ENCODE peak calls at places on chromosomes 6 and 20, in five cellular contexts. O, M, C, Z and S are unnamed samples.

GRCh38 chr6:111239455-111239854 is 152.2 kb downstream of the SLC16A10 start:
- DNase-seq in O (no peak), M (no peak), C (no peak), Z (no peak), S (no peak)

GRCh38 chr6:134318396-134319281 is 727 bp upstream of the SGK1 start:
- DNase-seq in O (no peak), M (no peak), C (no peak), Z (no peak), S (no peak)

GRCh38 chr20:44494266-44494665 is 18.6 kb downstream of the TTPAL start:
- DNase-seq in O (no peak), M (no peak), C (no peak), Z (no peak), S (no peak)

GRCh38 chr6:16776394-16777017 is 15.2 kb upstream of the ATXN1 start:
- DNase-seq in O (no peak), M (no peak), C (no peak), Z (no peak), S (no peak)

GRCh38 chr6:52725530-52726192 is 37.6 kb downstream of the GSTA2 start:
- DNase-seq in O (no peak), M (no peak), C (no peak), Z (no peak), S (no peak)

GRCh38 chr6:4564746-4565145 is 211.5 kb upstream of the CDYL start:
- DNase-seq in O (no peak), M (peak), C (no peak), Z (no peak), S (no peak)

GRCh38 chr6:53565886-53566285 is 21.0 kb upstream of the GCLC start:
- DNase-seq in O (no peak), M (no peak), C (peak), Z (no peak), S (no peak)

GRCh38 chr20:58131581-58132142 is 96.8 kb downstream of the ANKRD60 start:
- DNase-seq in O (no peak), M (peak), C (no peak), Z (no peak), S (no peak)

GRCh38 chr20:17841751-17842191 is 126.8 kb downstream of the SNX5 start:
- DNase-seq in O (no peak), M (no peak), C (peak), Z (no peak), S (no peak)

GRCh38 chr6:111605100-111605748 is 454 bp downstream of the TRAF3IP2 start:
- DNase-seq in O (peak), M (peak), C (peak), Z (no peak), S (peak)

GRCh38 chr20:34849778-34850177 is 22.9 kb downstream of the GGT7 start:
- DNase-seq in O (no peak), M (no peak), C (no peak), Z (no peak), S (no peak)

DNA sequence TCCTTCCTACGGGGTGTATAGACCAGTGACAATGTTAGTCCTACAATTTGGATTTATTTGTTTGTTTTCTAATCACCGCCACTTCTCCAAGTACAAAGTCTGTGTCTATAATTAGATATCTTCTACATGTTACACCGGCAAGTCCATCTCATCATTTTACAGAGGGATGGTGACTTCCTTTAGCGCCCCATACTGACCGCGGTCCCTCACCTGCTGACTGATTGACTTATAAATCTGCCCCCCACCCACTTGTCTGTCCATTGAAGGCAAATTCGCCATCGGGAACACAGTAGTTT is 8.9 kb upstream of the NR2E1 start:
- DNase-seq in O (no peak), M (no peak), C (no peak), Z (no peak), S (no peak)
- H2AFZ ChIP-seq in O (no peak), M (no peak), C (no peak), Z (no peak), S (no peak)

DNA sequence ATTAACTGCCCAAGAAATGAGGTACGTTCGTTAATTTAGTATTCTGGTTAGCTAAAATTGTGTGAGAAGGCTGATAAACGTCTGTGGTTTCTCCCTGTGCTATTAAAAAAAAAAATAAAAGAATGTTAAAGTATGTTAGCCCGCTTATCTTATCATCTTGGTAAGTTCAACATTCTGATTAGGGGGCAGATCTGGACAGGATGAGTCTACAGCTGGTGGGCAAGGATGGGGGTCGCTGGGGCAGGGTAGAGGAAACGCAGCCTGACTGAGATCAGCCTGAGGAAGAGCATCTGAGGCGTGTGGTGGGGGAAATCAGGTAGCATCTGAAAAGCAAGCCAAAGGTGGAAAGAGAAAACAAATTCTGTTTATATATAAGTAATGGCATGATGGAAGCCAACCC is 153.9 kb downstream of the PRL start:
- DNase-seq in O (no peak), M (no peak), C (no peak), Z (no peak), S (no peak)
- H3K9ac ChIP-seq in O (no peak), M (no peak), C (no peak), Z (no peak), S (no peak)

GRCh38 chr6:88062376-88062775 is 14.7 kb downstream of the SPACA1 start:
- DNase-seq in O (no peak), M (no peak), C (no peak), Z (no peak), S (no peak)

GRCh38 chr6:88059221-88059620 is 11.6 kb downstream of the SPACA1 start:
- DNase-seq in O (no peak), M (no peak), C (no peak), Z (no peak), S (no peak)
- H2AFZ ChIP-seq in O (no peak), M (no peak), C (no peak), Z (no peak), S (no peak)

DNA sequence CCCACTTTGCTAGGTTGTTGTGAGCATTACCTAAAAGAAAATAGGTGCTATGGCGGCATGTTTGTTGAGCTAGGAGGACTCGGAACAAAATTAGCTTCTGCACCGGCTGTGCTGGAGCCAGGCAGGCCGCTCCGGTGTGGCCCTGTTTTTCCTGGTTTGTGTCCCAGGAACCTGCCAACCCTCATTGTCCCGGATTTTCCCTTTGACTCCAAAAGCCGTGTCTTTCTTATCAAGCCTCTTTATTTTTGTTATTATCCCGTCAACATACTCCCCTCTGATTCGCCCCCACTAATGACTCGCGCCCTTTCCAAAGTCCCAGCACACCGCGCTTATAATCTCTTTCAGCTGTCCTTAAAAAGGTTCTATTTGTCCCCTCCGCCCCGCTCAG is 117.0 kb downstream of the MYLK4 start:
- DNase-seq in O (no peak), M (no peak), C (no peak), Z (no peak), S (no peak)
- H3K9ac ChIP-seq in O (no peak), M (no peak), C (peak), Z (no peak), S (no peak)

GRCh38 chr6:160139420-160139851 is 17.8 kb downstream of the SLC22A1 start:
- DNase-seq in O (no peak), M (peak), C (peak), Z (no peak), S (no peak)
- H2AFZ ChIP-seq in O (no peak), M (no peak), C (no peak), Z (no peak), S (no peak)

GRCh38 chr20:13147071-13147961 is 73.8 kb upstream of the ISM1 start:
- DNase-seq in O (no peak), M (no peak), C (no peak), Z (no peak), S (no peak)
- H3K9ac ChIP-seq in O (no peak), M (no peak), C (peak), Z (no peak), S (no peak)

GRCh38 chr20:62292115-62292514 is 10.7 kb upstream of the ADRM1 start:
- DNase-seq in O (no peak), M (no peak), C (no peak), Z (no peak), S (no peak)
- H2AFZ ChIP-seq in O (no peak), M (no peak), C (no peak), Z (no peak), S (no peak)

GRCh38 chr6:164291224-164291623 is 876.7 kb downstream of the QKI start:
- DNase-seq in O (no peak), M (no peak), C (no peak), Z (no peak), S (no peak)

DNA sequence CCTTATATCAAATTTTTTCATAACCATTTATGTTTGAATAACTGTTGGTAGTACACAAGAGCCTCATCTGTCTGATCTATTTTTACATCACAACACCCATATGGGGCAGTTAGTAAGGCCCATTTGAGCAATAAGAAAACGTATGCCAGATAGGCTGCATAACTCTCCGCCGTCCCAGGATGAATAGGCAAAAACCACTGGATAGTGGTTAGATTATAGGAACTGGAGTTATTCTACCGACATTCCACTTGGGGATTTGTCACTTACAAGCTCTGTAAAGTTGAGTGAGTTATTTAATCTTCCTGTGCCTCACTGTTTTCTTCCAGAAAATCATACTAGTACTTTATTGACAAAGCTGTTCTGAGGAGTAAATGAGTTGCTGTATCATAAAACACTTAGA is 881.9 kb downstream of the QKI start:
- DNase-seq in O (no peak), M (no peak), C (no peak), Z (no peak), S (no peak)
- H3K9ac ChIP-seq in O (no peak), M (no peak), C (no peak), Z (no peak), S (no peak)

DNA sequence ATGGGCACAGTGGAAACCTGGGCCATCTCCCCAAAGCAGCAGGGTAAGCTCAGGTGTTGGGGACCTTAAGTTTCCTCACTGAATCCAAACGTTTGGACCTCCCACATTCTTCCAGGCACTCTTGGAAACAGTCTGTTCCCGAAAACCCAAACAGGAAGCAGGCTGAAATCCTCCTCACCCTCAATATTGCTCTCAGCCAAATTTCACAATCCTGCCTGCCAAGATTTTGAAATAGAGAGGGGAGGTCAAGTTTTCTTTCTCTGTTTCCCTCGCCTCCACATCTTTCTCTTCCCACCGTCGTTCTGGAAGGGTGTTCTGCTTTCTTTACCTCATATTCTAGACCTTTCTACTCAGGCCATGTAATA is 392.0 kb upstream of the SASH1 start:
- DNase-seq in O (no peak), M (no peak), C (peak), Z (no peak), S (no peak)
- H2AFZ ChIP-seq in O (no peak), M (peak), C (no peak), Z (peak), S (no peak)

GRCh38 chr6:139597781-139598368 is 223.4 kb upstream of the CITED2 start:
- DNase-seq in O (peak), M (no peak), C (peak), Z (no peak), S (no peak)
- H3K9ac ChIP-seq in O (no peak), M (no peak), C (peak), Z (peak), S (no peak)